ENCODE peak calls at places on chromosome 2, in nine cellular contexts. One of them, this sample, is unnamed.

GRCh38 chr2:239310401-239311061 is 90.3 kb downstream of the HDAC4 start:
- DNase-seq in GM03348: no peak
- DNase-seq in CD8-positive, alpha-beta memory T cell: no peak
- DNase-seq in NCI-H2029 treated with DMSO at 0.1 percent for 48 hours: no peak
- DNase-seq in A549: no peak
- DNase-seq in BE2C: no peak
- DNase-seq in H9: peak
- DNase-seq in stomach: peak
- DNase-seq in substantia nigra: no peak
- DNase-seq in this sample: peak

GRCh38 chr2:46776687-46777327 is 138.8 kb downstream of the MCFD2 start:
- DNase-seq in GM03348: peak
- DNase-seq in CD8-positive, alpha-beta memory T cell: peak
- DNase-seq in NCI-H2029 treated with DMSO at 0.1 percent for 48 hours: peak
- DNase-seq in A549: peak
- DNase-seq in BE2C: peak
- DNase-seq in H9: peak
- DNase-seq in stomach: peak
- DNase-seq in substantia nigra: no peak
- DNase-seq in this sample: no peak

GRCh38 chr2:174328309-174329156 is 6.2 kb upstream of the SP9 start:
- DNase-seq in GM03348: peak
- DNase-seq in CD8-positive, alpha-beta memory T cell: no peak
- DNase-seq in NCI-H2029 treated with DMSO at 0.1 percent for 48 hours: no peak
- DNase-seq in A549: no peak
- DNase-seq in BE2C: no peak
- DNase-seq in H9: peak
- DNase-seq in stomach: no peak
- DNase-seq in substantia nigra: no peak
- DNase-seq in this sample: no peak

GRCh38 chr2:84878459-84878858 is 2.4 kb downstream of the TRABD2A start:
- DNase-seq in GM03348: no peak
- DNase-seq in CD8-positive, alpha-beta memory T cell: no peak
- DNase-seq in NCI-H2029 treated with DMSO at 0.1 percent for 48 hours: no peak
- DNase-seq in A549: no peak
- DNase-seq in BE2C: no peak
- DNase-seq in H9: peak
- DNase-seq in stomach: no peak
- DNase-seq in substantia nigra: no peak
- DNase-seq in this sample: no peak

GRCh38 chr2:197873293-197873701 is 68.9 kb downstream of the PLCL1 start:
- DNase-seq in GM03348: peak
- DNase-seq in CD8-positive, alpha-beta memory T cell: no peak
- DNase-seq in NCI-H2029 treated with DMSO at 0.1 percent for 48 hours: no peak
- DNase-seq in A549: no peak
- DNase-seq in BE2C: peak
- DNase-seq in H9: peak
- DNase-seq in stomach: no peak
- DNase-seq in substantia nigra: no peak
- DNase-seq in this sample: peak

GRCh38 chr2:73651586-73652230 is 9.5 kb upstream of the NAT8 start:
- DNase-seq in GM03348: no peak
- DNase-seq in CD8-positive, alpha-beta memory T cell: no peak
- DNase-seq in NCI-H2029 treated with DMSO at 0.1 percent for 48 hours: no peak
- DNase-seq in A549: no peak
- DNase-seq in BE2C: no peak
- DNase-seq in H9: no peak
- DNase-seq in stomach: no peak
- DNase-seq in substantia nigra: no peak
- DNase-seq in this sample: no peak

GRCh38 chr2:25086070-25086560 is 44.2 kb downstream of the EFR3B start:
- DNase-seq in GM03348: no peak
- DNase-seq in CD8-positive, alpha-beta memory T cell: no peak
- DNase-seq in NCI-H2029 treated with DMSO at 0.1 percent for 48 hours: peak
- DNase-seq in A549: no peak
- DNase-seq in BE2C: no peak
- DNase-seq in H9: no peak
- DNase-seq in stomach: no peak
- DNase-seq in substantia nigra: no peak
- DNase-seq in this sample: no peak

GRCh38 chr2:205650450-205650849 is 31.9 kb upstream of the NRP2 start:
- DNase-seq in GM03348: peak
- DNase-seq in CD8-positive, alpha-beta memory T cell: no peak
- DNase-seq in NCI-H2029 treated with DMSO at 0.1 percent for 48 hours: no peak
- DNase-seq in A549: no peak
- DNase-seq in BE2C: peak
- DNase-seq in H9: peak
- DNase-seq in stomach: no peak
- DNase-seq in substantia nigra: no peak
- DNase-seq in this sample: no peak

GRCh38 chr2:111154758-111155157 is 34.0 kb downstream of the BCL2L11 start:
- DNase-seq in GM03348: no peak
- DNase-seq in CD8-positive, alpha-beta memory T cell: no peak
- DNase-seq in NCI-H2029 treated with DMSO at 0.1 percent for 48 hours: no peak
- DNase-seq in A549: no peak
- DNase-seq in BE2C: no peak
- DNase-seq in H9: no peak
- DNase-seq in stomach: no peak
- DNase-seq in substantia nigra: no peak
- DNase-seq in this sample: no peak

GRCh38 chr2:110853516-110853915 is 121.1 kb downstream of the ACOXL start:
- DNase-seq in GM03348: peak
- DNase-seq in CD8-positive, alpha-beta memory T cell: peak
- DNase-seq in NCI-H2029 treated with DMSO at 0.1 percent for 48 hours: no peak
- DNase-seq in A549: peak
- DNase-seq in BE2C: peak
- DNase-seq in H9: peak
- DNase-seq in stomach: peak
- DNase-seq in substantia nigra: no peak
- DNase-seq in this sample: peak

GRCh38 chr2:8542381-8543064 is 139.3 kb upstream of the ID2 start:
- DNase-seq in GM03348: no peak
- DNase-seq in CD8-positive, alpha-beta memory T cell: no peak
- DNase-seq in NCI-H2029 treated with DMSO at 0.1 percent for 48 hours: no peak
- DNase-seq in A549: no peak
- DNase-seq in BE2C: no peak
- DNase-seq in H9: peak
- DNase-seq in stomach: no peak
- DNase-seq in substantia nigra: no peak
- DNase-seq in this sample: no peak

GRCh38 chr2:191247381-191248057 is 2.3 kb downstream of the MYO1B start:
- DNase-seq in GM03348: peak
- DNase-seq in CD8-positive, alpha-beta memory T cell: no peak
- DNase-seq in NCI-H2029 treated with DMSO at 0.1 percent for 48 hours: peak
- DNase-seq in A549: peak
- DNase-seq in BE2C: peak
- DNase-seq in H9: no peak
- DNase-seq in stomach: no peak
- DNase-seq in substantia nigra: no peak
- DNase-seq in this sample: no peak

This sample was measured in Ammon's horn.